ENCODE peak calls at places on chromosome 2, in six cellular contexts. M, P, A, I, H and W are unnamed samples.

GRCh38 chr2:58923869-58924268 is 682.7 kb upstream of the FANCL start:
- DNase-seq in M (no peak), P (no peak), A (no peak), I (peak; percentile 31), H (no peak), W (no peak)

GRCh38 chr2:35582637-35583036 is 772.9 kb upstream of the CRIM1 start:
- DNase-seq in M (no peak), P (no peak), A (no peak), I (no peak), H (no peak), W (no peak)

GRCh38 chr2:1517786-1518500 is 104.7 kb downstream of the TPO start:
- DNase-seq in M (no peak), P (no peak), A (no peak), I (no peak), H (no peak), W (peak; percentile 79)

GRCh38 chr2:191020742-191021381 is 6.9 kb upstream of the STAT1 start:
- DNase-seq in M (peak; percentile 64), P (peak; percentile 71), A (peak; percentile 36), I (no peak), H (no peak), W (no peak)

GRCh38 chr2:238558456-238559099 is 131.9 kb downstream of the ASB1 start:
- DNase-seq in M (no peak), P (no peak), A (no peak), I (no peak), H (no peak), W (no peak)

GRCh38 chr2:105373895-105374401 is 24.9 kb downstream of the FHL2 start:
- DNase-seq in M (no peak), P (no peak), A (no peak), I (no peak), H (no peak), W (no peak)

GRCh38 chr2:229489016-229489415 is 217.9 kb upstream of the PID1 start:
- DNase-seq in M (no peak), P (peak; percentile 100), A (no peak), I (no peak), H (no peak), W (no peak)

GRCh38 chr2:152506843-152507242 is 171.9 kb downstream of the FMNL2 start:
- DNase-seq in M (no peak), P (peak; percentile 94), A (no peak), I (no peak), H (no peak), W (no peak)

GRCh38 chr2:149070681-149071355 is 32.3 kb downstream of the LYPD6B start:
- DNase-seq in M (no peak), P (no peak), A (no peak), I (peak; percentile 20), H (no peak), W (no peak)

GRCh38 chr2:192195548-192196418 is 1.1 kb upstream of the TMEFF2 start:
- DNase-seq in M (no peak), P (peak; percentile 44), A (no peak), I (peak; percentile 47), H (no peak), W (peak; percentile 39)

GRCh38 chr2:175180701-175181103 is 808 bp downstream of the ATP5MC3 start:
- DNase-seq in M (no peak), P (peak; percentile 41), A (no peak), I (peak; percentile 3), H (no peak), W (no peak)

GRCh38 chr2:30303094-30303493 is 71.8 kb downstream of the LBH start:
- DNase-seq in M (no peak), P (no peak), A (no peak), I (no peak), H (no peak), W (no peak)

GRCh38 chr2:240920783-240921231 is 14.7 kb downstream of the CROCC2 start:
- DNase-seq in M (no peak), P (no peak), A (no peak), I (no peak), H (no peak), W (no peak)

GRCh38 chr2:60657673-60658072 is 98.4 kb upstream of the PAPOLG start:
- DNase-seq in M (no peak), P (no peak), A (no peak), I (no peak), H (no peak), W (no peak)

GRCh38 chr2:165573534-165574461 is 104.3 kb downstream of the CSRNP3 start:
- DNase-seq in M (no peak), P (no peak), A (no peak), I (peak; percentile 93), H (no peak), W (peak; percentile 100)

GRCh38 chr2:131010566-131010965 is 82.7 kb downstream of the FAM168B start:
- DNase-seq in M (no peak), P (no peak), A (no peak), I (no peak), H (no peak), W (no peak)

GRCh38 chr2:241975593-241976284 is 106.2 kb downstream of the RTP5 start:
- DNase-seq in M (no peak), P (no peak), A (no peak), I (no peak), H (no peak), W (no peak)

GRCh38 chr2:157433335-157433890 is 10.5 kb downstream of the CYTIP start:
- DNase-seq in M (no peak), P (no peak), A (no peak), I (no peak), H (no peak), W (no peak)

GRCh38 chr2:46364797-46365457 is 67.7 kb downstream of the EPAS1 start:
- DNase-seq in M (no peak), P (peak; percentile 65), A (no peak), I (peak; percentile 52), H (peak; percentile 16), W (peak; percentile 42)

GRCh38 chr2:129296401-129297343 is 682.8 kb upstream of the RAB6C start:
- DNase-seq in M (no peak), P (no peak), A (no peak), I (peak; percentile 73), H (no peak), W (peak; percentile 45)

GRCh38 chr2:20473128-20473527 is 26.3 kb downstream of the RHOB start:
- DNase-seq in M (no peak), P (no peak), A (no peak), I (no peak), H (no peak), W (no peak)

GRCh38 chr2:226483745-226484619 is 315.6 kb downstream of the IRS1 start:
- DNase-seq in M (no peak), P (peak; percentile 67), A (no peak), I (no peak), H (no peak), W (no peak)

GRCh38 chr2:238456449-238456848 is 29.7 kb downstream of the ASB1 start:
- DNase-seq in M (no peak), P (no peak), A (no peak), I (no peak), H (no peak), W (no peak)

GRCh38 chr2:55159037-55159651 is 72.9 kb downstream of the CLHC1 start:
- DNase-seq in M (no peak), P (no peak), A (no peak), I (no peak), H (no peak), W (peak; percentile 92)